ENCODE peak calls at places on chromosomes 4 and X, in ten cellular contexts. K, L, B, S, R, Q, P, J, H and G are unnamed samples.

GRCh38 chrX:106306391-106306947 is 138.4 kb downstream of the PWWP3B start:
- DNase-seq in H (no peak), P (no peak), L (no peak), B (no peak), R (no peak), S (no peak), J (no peak), Q (no peak), K (no peak), G (no peak)

GRCh38 chr4:121428721-121429120 is 47.9 kb upstream of the QRFPR start:
- DNase-seq in Q (peak; percentile 24), P (no peak), B (no peak), J (no peak), K (no peak), H (no peak), L (no peak), R (no peak), S (no peak), G (no peak)

GRCh38 chrX:16212024-16212423 is 44.7 kb downstream of the MAGEB17 start:
- DNase-seq in P (no peak), R (peak; percentile 2), Q (peak; percentile 46), B (no peak), H (no peak), J (no peak), L (no peak), S (no peak), K (no peak), G (no peak)

GRCh38 chr4:80216100-80216761 is 18.9 kb downstream of the PRDM8 start:
- DNase-seq in J (no peak), R (no peak), L (no peak), S (no peak), Q (no peak), B (no peak), H (no peak), K (no peak), P (no peak), G (no peak)

GRCh38 chr4:150495550-150495949 is 86.4 kb upstream of the MAB21L2 start:
- DNase-seq in K (no peak), Q (no peak), P (no peak), S (no peak), B (no peak), L (no peak), H (no peak), R (no peak), J (no peak), G (no peak)

GRCh38 chr4:141011799-141012377 is 121.4 kb downstream of the RNF150 start:
- DNase-seq in P (no peak), B (no peak), K (no peak), R (no peak), Q (no peak), L (no peak), H (no peak), J (no peak), S (no peak), G (no peak)

GRCh38 chrX:1874899-1875298 is 260.0 kb downstream of the ASMT start:
- DNase-seq in L (no peak), H (no peak), B (no peak), J (no peak), S (no peak), P (no peak), Q (no peak), R (no peak), K (no peak), G (no peak)

GRCh38 chrX:72041166-72041565 is 90.5 kb downstream of the RTL5 start:
- DNase-seq in S (no peak), R (no peak), K (no peak), L (no peak), H (peak; percentile 32), B (no peak), J (no peak), Q (no peak), P (no peak), G (no peak)

GRCh38 chr4:4810365-4810764 is 49.1 kb upstream of the MSX1 start:
- DNase-seq in H (no peak), P (no peak), K (no peak), S (no peak), L (no peak), R (no peak), Q (no peak), B (no peak), J (no peak), G (no peak)

GRCh38 chrX:24190500-24191156 is 41.1 kb downstream of the ZFX start:
- DNase-seq in P (no peak), S (no peak), R (peak; percentile 61), J (no peak), K (no peak), H (no peak), Q (peak; percentile 55), B (no peak), L (no peak), G (no peak)

GRCh38 chr4:73822812-73823480 is 13.5 kb upstream of the CXCL6 start:
- DNase-seq in L (no peak), J (no peak), B (no peak), Q (no peak), K (no peak), R (no peak), S (no peak), P (no peak), H (no peak), G (no peak)

GRCh38 chrX:13360146-13360545 is 40.3 kb upstream of the ATXN3L start:
- DNase-seq in L (no peak), J (no peak), H (no peak), S (no peak), B (no peak), Q (no peak), P (no peak), R (no peak), K (no peak), G (no peak)

GRCh38 chrX:43560247-43560946 is 95.7 kb upstream of the MAOA start:
- DNase-seq in R (no peak), J (no peak), P (no peak), L (no peak), H (no peak), B (no peak), Q (no peak), S (no peak), K (no peak), G (no peak)

GRCh38 chrX:32571579-32571978 is 639.8 kb downstream of the DMD start:
- DNase-seq in H (no peak), S (no peak), R (no peak), P (no peak), K (no peak), B (no peak), Q (peak; percentile 0), L (no peak), J (no peak), G (no peak)

GRCh38 chr4:19711871-19712270 is 539.8 kb upstream of the SLIT2 start:
- DNase-seq in B (no peak), P (no peak), K (no peak), H (no peak), R (no peak), L (no peak), J (no peak), S (no peak), Q (peak; percentile 88), G (no peak)

GRCh38 chr4:184899261-184900134 is 73.7 kb upstream of the ACSL1 start:
- DNase-seq in J (no peak), B (no peak), Q (peak; percentile 2), R (no peak), H (no peak), L (no peak), P (no peak), K (no peak), S (no peak), G (no peak)

GRCh38 chr4:118834960-118835895 is 698 bp downstream of the SEC24D start:
- DNase-seq in B (peak; percentile 16), Q (peak; percentile 95), H (peak; percentile 87), S (peak; percentile 70), P (peak; percentile 5), L (peak; percentile 23), J (peak; percentile 35), R (peak; percentile 66), K (peak; percentile 47), G (peak; percentile 23)

GRCh38 chr4:99117876-99118693 is 26.0 kb downstream of the ADH4 start:
- DNase-seq in P (no peak), R (peak; percentile 3), J (no peak), K (no peak), H (no peak), B (no peak), S (no peak), Q (no peak), L (no peak), G (no peak)

GRCh38 chr4:28073860-28074555 is 1213.4 kb downstream of the STIM2 start:
- DNase-seq in Q (no peak), H (no peak), S (no peak), B (no peak), R (no peak), K (no peak), J (no peak), L (no peak), P (no peak), G (no peak)

GRCh38 chrX:38279188-38279587 is 48.1 kb downstream of the RPGR start:
- DNase-seq in P (no peak), J (no peak), R (peak; percentile 5), S (no peak), L (no peak), H (no peak), Q (no peak), K (no peak), B (no peak), G (no peak)

GRCh38 chr4:105709081-105709450 is 482 bp downstream of the GSTCD start:
- DNase-seq in H (no peak), S (no peak), L (no peak), B (no peak), R (no peak), P (peak; percentile 4), Q (peak; percentile 21), J (peak; percentile 43), K (no peak), G (no peak)